ENCODE peak calls at places on chromosome X, in five cellular contexts. O, M, P, K and T are unnamed samples.

GRCh38 chrX:47160781-47161180 is 15.8 kb downstream of the RBM10 start:
- DNase-seq in O (no peak), M (no peak), P (no peak), K (no peak), T (no peak)

GRCh38 chrX:151870603-151871002 is 42.1 kb upstream of the MAGEA4 start:
- DNase-seq in O (peak), M (no peak), P (peak), K (no peak), T (no peak)

GRCh38 chrX:102637561-102637960 is 13.7 kb upstream of the GPRASP1 start:
- DNase-seq in O (no peak), M (no peak), P (no peak), K (no peak), T (no peak)

GRCh38 chrX:39477438-39478120 is 620.2 kb downstream of the BCOR start:
- DNase-seq in O (no peak), M (peak), P (no peak), K (no peak), T (no peak)

GRCh38 chrX:10636337-10636736 is 16.0 kb upstream of the MID1 start:
- DNase-seq in O (peak), M (no peak), P (peak), K (peak), T (peak)

GRCh38 chrX:123184199-123184857 is at the start of gene GRIA3:
- DNase-seq in O (no peak), M (no peak), P (no peak), K (no peak), T (no peak)

GRCh38 chrX:65601530-65602281 is 65.7 kb upstream of the MSN start:
- DNase-seq in O (peak), M (peak), P (peak), K (no peak), T (peak)

GRCh38 chrX:45769919-45770582 is 569.4 kb upstream of the DIPK2B start:
- DNase-seq in O (peak), M (peak), P (peak), K (peak), T (peak)

GRCh38 chrX:17579021-17579420 is 158.3 kb upstream of the SCML1 start:
- DNase-seq in O (no peak), M (no peak), P (no peak), K (no peak), T (no peak)